ENCODE peak calls at places on chromosomes 2 and 18, in five cellular contexts. One of them, this sample, is unnamed.

GRCh38 chr2:54360055-54360792 is 95.9 kb upstream of the SPTBN1 start:
- DNase-seq in GM06990: no peak
- DNase-seq in psoas muscle: no peak
- DNase-seq in heart left ventricle: no peak
- DNase-seq in uterus: peak
- DNase-seq in this sample: peak

GRCh38 chr2:72271766-72272615 is 124.3 kb upstream of the CYP26B1 start:
- DNase-seq in GM06990: no peak
- DNase-seq in psoas muscle: no peak
- DNase-seq in heart left ventricle: no peak
- DNase-seq in uterus: peak
- DNase-seq in this sample: peak

GRCh38 chr2:236173734-236174607 is 5.8 kb upstream of the GBX2 start:
- DNase-seq in GM06990: no peak
- DNase-seq in psoas muscle: no peak
- DNase-seq in heart left ventricle: no peak
- DNase-seq in uterus: no peak
- DNase-seq in this sample: no peak

GRCh38 chr18:46867471-46868170 is 49.7 kb downstream of the PIAS2 start:
- DNase-seq in GM06990: no peak
- DNase-seq in psoas muscle: no peak
- DNase-seq in heart left ventricle: no peak
- DNase-seq in uterus: no peak
- DNase-seq in this sample: no peak

GRCh38 chr18:36186461-36187137 is 698 bp upstream of the MOCOS start:
- DNase-seq in GM06990: peak
- DNase-seq in psoas muscle: peak
- DNase-seq in heart left ventricle: peak
- DNase-seq in uterus: peak
- DNase-seq in this sample: no peak

GRCh38 chr2:101517753-101518152 is 42.8 kb upstream of the RFX8 start:
- DNase-seq in GM06990: no peak
- DNase-seq in psoas muscle: no peak
- DNase-seq in heart left ventricle: no peak
- DNase-seq in uterus: no peak
- DNase-seq in this sample: peak

GRCh38 chr18:13369756-13370510 is 151.4 kb downstream of the LDLRAD4 start:
- DNase-seq in GM06990: no peak
- DNase-seq in psoas muscle: no peak
- DNase-seq in heart left ventricle: no peak
- DNase-seq in uterus: no peak
- DNase-seq in this sample: no peak

GRCh38 chr2:128793414-128793813 is 474.7 kb upstream of the HS6ST1 start:
- DNase-seq in GM06990: no peak
- DNase-seq in psoas muscle: no peak
- DNase-seq in heart left ventricle: no peak
- DNase-seq in uterus: no peak
- DNase-seq in this sample: no peak

GRCh38 chr2:141933226-141933625 is 197.6 kb downstream of the LRP1B start:
- DNase-seq in GM06990: no peak
- DNase-seq in psoas muscle: no peak
- DNase-seq in heart left ventricle: no peak
- DNase-seq in uterus: no peak
- DNase-seq in this sample: no peak

GRCh38 chr18:58700209-58700608 is 28.9 kb downstream of the MALT1 start:
- DNase-seq in GM06990: no peak
- DNase-seq in psoas muscle: no peak
- DNase-seq in heart left ventricle: no peak
- DNase-seq in uterus: no peak
- DNase-seq in this sample: no peak

GRCh38 chr18:21632393-21632792 is 20.3 kb downstream of the SNRPD1 start:
- DNase-seq in GM06990: no peak
- DNase-seq in psoas muscle: no peak
- DNase-seq in heart left ventricle: no peak
- DNase-seq in uterus: no peak
- DNase-seq in this sample: no peak

GRCh38 chr2:23478087-23478932 is 93.3 kb downstream of the KLHL29 start:
- DNase-seq in GM06990: no peak
- DNase-seq in psoas muscle: no peak
- DNase-seq in heart left ventricle: no peak
- DNase-seq in uterus: no peak
- DNase-seq in this sample: no peak

GRCh38 chr2:71787476-71788185 is 334.3 kb downstream of the DYSF start:
- DNase-seq in GM06990: no peak
- DNase-seq in psoas muscle: no peak
- DNase-seq in heart left ventricle: no peak
- DNase-seq in uterus: no peak
- DNase-seq in this sample: no peak

GRCh38 chr2:72148975-72149555 is 1.4 kb upstream of the CYP26B1 start:
- DNase-seq in GM06990: no peak
- DNase-seq in psoas muscle: peak
- DNase-seq in heart left ventricle: peak
- DNase-seq in uterus: peak
- DNase-seq in this sample: no peak

GRCh38 chr2:23568257-23569190 is 183.5 kb downstream of the KLHL29 start:
- DNase-seq in GM06990: no peak
- DNase-seq in psoas muscle: no peak
- DNase-seq in heart left ventricle: no peak
- DNase-seq in uterus: no peak
- DNase-seq in this sample: peak

GRCh38 chr2:16828828-16829160 is 163.2 kb upstream of the CYRIA start:
- DNase-seq in GM06990: no peak
- DNase-seq in psoas muscle: no peak
- DNase-seq in heart left ventricle: no peak
- DNase-seq in uterus: no peak
- DNase-seq in this sample: peak

GRCh38 chr2:240463274-240463865 is 27.9 kb downstream of the GPC1 start:
- DNase-seq in GM06990: no peak
- DNase-seq in psoas muscle: peak
- DNase-seq in heart left ventricle: peak
- DNase-seq in uterus: peak
- DNase-seq in this sample: no peak

GRCh38 chr2:129761569-129762021 is 217.9 kb upstream of the RAB6C start:
- DNase-seq in GM06990: no peak
- DNase-seq in psoas muscle: no peak
- DNase-seq in heart left ventricle: no peak
- DNase-seq in uterus: no peak
- DNase-seq in this sample: no peak

GRCh38 chr18:67072789-67073188 is 443.7 kb downstream of the DSEL start:
- DNase-seq in GM06990: no peak
- DNase-seq in psoas muscle: no peak
- DNase-seq in heart left ventricle: no peak
- DNase-seq in uterus: no peak
- DNase-seq in this sample: peak

DNA sequence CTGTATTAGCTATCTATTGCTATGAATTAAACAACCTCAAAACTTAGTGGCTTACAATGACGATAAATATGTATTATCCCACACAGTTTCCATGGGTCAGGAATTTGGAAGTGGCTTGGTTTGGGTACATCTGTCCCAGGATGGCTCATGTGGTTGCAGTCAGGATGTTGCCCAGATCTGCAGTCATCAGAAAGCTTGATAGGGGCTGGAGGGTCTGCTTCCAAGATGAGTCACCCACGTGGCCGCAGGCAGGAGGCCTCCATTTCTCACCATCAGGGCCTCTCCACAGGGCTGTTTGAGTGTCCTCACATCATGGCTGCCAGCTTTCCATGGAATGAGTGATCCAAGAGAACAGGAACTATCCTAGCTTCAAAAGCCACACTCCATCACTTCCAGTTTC is 46.4 kb downstream of the CHRNA1 start:
- DNase-seq in GM06990: no peak
- DNase-seq in psoas muscle: no peak
- DNase-seq in heart left ventricle: no peak
- DNase-seq in uterus: no peak
- DNase-seq in this sample: no peak
- H3K4me3 ChIP-seq in GM06990: no peak
- H3K4me3 ChIP-seq in psoas muscle: no peak
- H3K4me3 ChIP-seq in heart left ventricle: no peak
- H3K4me3 ChIP-seq in uterus: no peak
- H3K4me3 ChIP-seq in this sample: no peak

DNA sequence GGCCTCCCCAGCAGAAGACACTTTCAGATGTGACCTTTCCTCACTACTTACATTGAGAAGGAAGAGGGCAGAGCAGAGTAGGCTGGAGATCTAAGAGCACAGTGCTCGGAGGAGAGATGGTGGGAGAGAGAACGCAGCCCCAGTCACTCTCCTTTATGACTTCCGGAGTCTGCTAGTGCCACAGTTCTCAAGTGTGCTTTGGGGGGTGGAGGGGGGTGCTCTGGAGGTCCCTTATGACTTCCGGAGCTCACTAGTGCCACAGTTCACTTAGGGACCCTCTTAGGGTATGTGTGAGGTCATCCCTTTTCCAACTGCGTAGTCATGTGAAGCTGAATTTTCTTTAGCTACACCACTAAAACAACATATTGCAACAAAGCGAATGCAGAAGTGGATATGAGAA is 153.7 kb upstream of the KCTD1 start:
- DNase-seq in GM06990: no peak
- DNase-seq in psoas muscle: no peak
- DNase-seq in heart left ventricle: no peak
- DNase-seq in uterus: no peak
- DNase-seq in this sample: no peak
- H3K4me3 ChIP-seq in GM06990: no peak
- H3K4me3 ChIP-seq in psoas muscle: no peak
- H3K4me3 ChIP-seq in heart left ventricle: no peak
- H3K4me3 ChIP-seq in uterus: no peak
- H3K4me3 ChIP-seq in this sample: no peak

GRCh38 chr2:237491515-237492118 is 4.6 kb downstream of the MLPH start:
- DNase-seq in GM06990: no peak
- DNase-seq in psoas muscle: no peak
- DNase-seq in heart left ventricle: no peak
- DNase-seq in uterus: no peak
- DNase-seq in this sample: no peak

GRCh38 chr2:237490009-237490804 is 3.2 kb downstream of the MLPH start:
- DNase-seq in GM06990: no peak
- DNase-seq in psoas muscle: no peak
- DNase-seq in heart left ventricle: no peak
- DNase-seq in uterus: no peak
- DNase-seq in this sample: peak

GRCh38 chr2:237488901-237489860 is 2.1 kb downstream of the MLPH start:
- DNase-seq in GM06990: no peak
- DNase-seq in psoas muscle: no peak
- DNase-seq in heart left ventricle: no peak
- DNase-seq in uterus: no peak
- DNase-seq in this sample: peak

GRCh38 chr2:237492137-237492890 is 5.3 kb downstream of the MLPH start:
- DNase-seq in GM06990: no peak
- DNase-seq in psoas muscle: no peak
- DNase-seq in heart left ventricle: no peak
- DNase-seq in uterus: no peak
- DNase-seq in this sample: no peak

GRCh38 chr2:237490805-237491194 is 3.7 kb downstream of the MLPH start:
- DNase-seq in GM06990: no peak
- DNase-seq in psoas muscle: no peak
- DNase-seq in heart left ventricle: no peak
- DNase-seq in uterus: no peak
- DNase-seq in this sample: no peak
- H3K4me3 ChIP-seq in GM06990: no peak
- H3K4me3 ChIP-seq in psoas muscle: no peak
- H3K4me3 ChIP-seq in heart left ventricle: no peak
- H3K4me3 ChIP-seq in uterus: no peak
- H3K4me3 ChIP-seq in this sample: no peak

GRCh38 chr2:213080969-213081617 is 70.3 kb downstream of the IKZF2 start:
- DNase-seq in GM06990: no peak
- DNase-seq in psoas muscle: no peak
- DNase-seq in heart left ventricle: no peak
- DNase-seq in uterus: no peak
- DNase-seq in this sample: no peak

GRCh38 chr2:213084261-213084660 is 67.2 kb downstream of the IKZF2 start:
- DNase-seq in GM06990: no peak
- DNase-seq in psoas muscle: no peak
- DNase-seq in heart left ventricle: no peak
- DNase-seq in uterus: no peak
- DNase-seq in this sample: no peak

DNA sequence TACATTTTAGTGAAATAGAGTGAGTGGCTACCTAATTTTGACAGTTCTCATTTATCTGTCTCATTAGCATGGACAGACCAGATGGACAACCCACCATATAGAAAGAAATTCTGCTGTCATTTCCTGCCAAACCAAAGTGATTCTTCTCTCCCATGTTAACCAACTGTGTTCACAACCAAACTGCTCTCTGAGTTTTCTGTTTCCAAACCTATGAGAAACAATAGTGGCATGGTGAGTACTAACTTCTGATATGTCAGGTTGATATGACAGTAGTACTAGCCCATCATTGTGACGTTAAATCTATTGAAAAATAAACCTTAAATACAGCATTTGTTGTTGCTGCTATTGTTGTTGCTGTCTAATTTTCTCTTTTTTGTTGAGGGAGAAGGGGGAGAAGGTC is 72.7 kb downstream of the IKZF2 start:
- DNase-seq in GM06990: no peak
- DNase-seq in psoas muscle: no peak
- DNase-seq in heart left ventricle: no peak
- DNase-seq in uterus: no peak
- DNase-seq in this sample: no peak
- H3K4me3 ChIP-seq in GM06990: no peak
- H3K4me3 ChIP-seq in psoas muscle: no peak
- H3K4me3 ChIP-seq in heart left ventricle: no peak
- H3K4me3 ChIP-seq in uterus: no peak
- H3K4me3 ChIP-seq in this sample: no peak

DNA sequence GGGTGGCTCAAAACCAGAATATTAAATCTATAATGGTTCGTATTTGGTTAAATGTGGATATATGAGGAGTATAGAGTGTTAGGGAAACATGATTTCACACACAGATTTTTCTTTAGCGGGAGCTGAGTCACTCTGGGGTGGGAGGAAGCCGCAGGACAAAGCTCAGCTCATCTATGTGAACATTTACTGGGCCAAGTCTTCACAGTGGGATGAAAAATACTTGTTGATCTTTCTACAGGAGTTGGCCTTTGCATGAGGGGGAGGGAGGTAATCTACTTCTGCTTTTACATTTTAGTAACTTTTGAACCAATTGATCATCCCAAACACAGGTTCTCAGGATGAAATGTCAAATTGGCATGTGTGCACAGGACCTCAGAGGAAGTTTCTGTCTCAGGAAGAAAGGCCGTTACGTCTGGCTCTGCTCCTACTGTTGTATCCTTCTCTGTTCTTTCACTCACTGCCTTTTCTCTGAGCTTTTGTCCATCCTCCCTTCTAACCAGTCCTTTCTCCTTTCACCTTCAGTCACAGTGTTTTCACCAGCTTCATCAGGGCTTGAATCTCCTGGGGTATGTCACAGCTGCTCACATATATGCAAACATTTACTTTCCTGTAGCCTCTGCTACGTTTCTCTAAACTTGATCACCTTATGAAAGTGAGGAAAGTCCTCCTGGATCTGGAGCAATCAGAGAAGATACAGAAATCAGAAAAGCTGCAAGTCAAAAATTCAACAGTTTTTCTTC is 943.3 kb upstream of the FANCL start:
- DNase-seq in GM06990: no peak
- DNase-seq in psoas muscle: no peak
- DNase-seq in heart left ventricle: no peak
- DNase-seq in uterus: no peak
- DNase-seq in this sample: peak
- H3K4me3 ChIP-seq in GM06990: no peak
- H3K4me3 ChIP-seq in psoas muscle: no peak
- H3K4me3 ChIP-seq in heart left ventricle: no peak
- H3K4me3 ChIP-seq in uterus: no peak
- H3K4me3 ChIP-seq in this sample: no peak

This sample was measured in bronchial epithelial cell.